ENCODE peak calls at places on chromosomes 1 and 21, in six cellular contexts. One of them, this sample, is unnamed.

GRCh38 chr1:66617362-66617761 is 83.4 kb downstream of the SGIP1 start:
- DNase-seq in T-helper 9 cell: no peak
- DNase-seq in HFF-Myc: no peak
- DNase-seq in stimulated activated naive CD8-positive, alpha-beta T cell treated with anti-CD3 and anti-CD28 coated beads, Interleukin-15, amount 100 ng/mL, for 72 hours: no peak
- DNase-seq in activated naive CD8-positive, alpha-beta T cell treated with anti-CD3 and anti-CD28 coated beads, Interleukin-2, amount 50 U/mL, for 16 hours: no peak
- DNase-seq in ACHN: no peak
- DNase-seq in this sample: no peak

GRCh38 chr21:15112858-15113257 is 48.1 kb upstream of the NRIP1 start:
- DNase-seq in T-helper 9 cell: no peak
- DNase-seq in HFF-Myc: no peak
- DNase-seq in stimulated activated naive CD8-positive, alpha-beta T cell treated with anti-CD3 and anti-CD28 coated beads, Interleukin-15, amount 100 ng/mL, for 72 hours: no peak
- DNase-seq in activated naive CD8-positive, alpha-beta T cell treated with anti-CD3 and anti-CD28 coated beads, Interleukin-2, amount 50 U/mL, for 16 hours: no peak
- DNase-seq in ACHN: no peak
- DNase-seq in this sample: no peak

GRCh38 chr1:27138927-27139326 is 16.0 kb downstream of the SLC9A1 start:
- DNase-seq in T-helper 9 cell: no peak
- DNase-seq in HFF-Myc: no peak
- DNase-seq in stimulated activated naive CD8-positive, alpha-beta T cell treated with anti-CD3 and anti-CD28 coated beads, Interleukin-15, amount 100 ng/mL, for 72 hours: no peak
- DNase-seq in activated naive CD8-positive, alpha-beta T cell treated with anti-CD3 and anti-CD28 coated beads, Interleukin-2, amount 50 U/mL, for 16 hours: no peak
- DNase-seq in ACHN: no peak
- DNase-seq in this sample: no peak

GRCh38 chr21:20186186-20186585 is 812.0 kb upstream of the NCAM2 start:
- DNase-seq in T-helper 9 cell: no peak
- DNase-seq in HFF-Myc: no peak
- DNase-seq in stimulated activated naive CD8-positive, alpha-beta T cell treated with anti-CD3 and anti-CD28 coated beads, Interleukin-15, amount 100 ng/mL, for 72 hours: no peak
- DNase-seq in activated naive CD8-positive, alpha-beta T cell treated with anti-CD3 and anti-CD28 coated beads, Interleukin-2, amount 50 U/mL, for 16 hours: no peak
- DNase-seq in ACHN: no peak
- DNase-seq in this sample: no peak

GRCh38 chr1:111372336-111372965 is 55.1 kb downstream of the OVGP1 start:
- DNase-seq in T-helper 9 cell: no peak
- DNase-seq in HFF-Myc: no peak
- DNase-seq in stimulated activated naive CD8-positive, alpha-beta T cell treated with anti-CD3 and anti-CD28 coated beads, Interleukin-15, amount 100 ng/mL, for 72 hours: no peak
- DNase-seq in activated naive CD8-positive, alpha-beta T cell treated with anti-CD3 and anti-CD28 coated beads, Interleukin-2, amount 50 U/mL, for 16 hours: no peak
- DNase-seq in ACHN: no peak
- DNase-seq in this sample: no peak

GRCh38 chr1:59595774-59596173 is 219.0 kb upstream of the HOOK1 start:
- DNase-seq in T-helper 9 cell: no peak
- DNase-seq in HFF-Myc: peak
- DNase-seq in stimulated activated naive CD8-positive, alpha-beta T cell treated with anti-CD3 and anti-CD28 coated beads, Interleukin-15, amount 100 ng/mL, for 72 hours: no peak
- DNase-seq in activated naive CD8-positive, alpha-beta T cell treated with anti-CD3 and anti-CD28 coated beads, Interleukin-2, amount 50 U/mL, for 16 hours: no peak
- DNase-seq in ACHN: no peak
- DNase-seq in this sample: no peak

GRCh38 chr1:223221686-223222085 is 78.6 kb upstream of the TLR5 start:
- DNase-seq in T-helper 9 cell: no peak
- DNase-seq in HFF-Myc: no peak
- DNase-seq in stimulated activated naive CD8-positive, alpha-beta T cell treated with anti-CD3 and anti-CD28 coated beads, Interleukin-15, amount 100 ng/mL, for 72 hours: no peak
- DNase-seq in activated naive CD8-positive, alpha-beta T cell treated with anti-CD3 and anti-CD28 coated beads, Interleukin-2, amount 50 U/mL, for 16 hours: no peak
- DNase-seq in ACHN: no peak
- DNase-seq in this sample: no peak

GRCh38 chr21:28299946-28300345 is 692.7 kb downstream of the LTN1 start:
- DNase-seq in T-helper 9 cell: no peak
- DNase-seq in HFF-Myc: no peak
- DNase-seq in stimulated activated naive CD8-positive, alpha-beta T cell treated with anti-CD3 and anti-CD28 coated beads, Interleukin-15, amount 100 ng/mL, for 72 hours: no peak
- DNase-seq in activated naive CD8-positive, alpha-beta T cell treated with anti-CD3 and anti-CD28 coated beads, Interleukin-2, amount 50 U/mL, for 16 hours: no peak
- DNase-seq in ACHN: no peak
- DNase-seq in this sample: no peak

GRCh38 chr1:207863893-207864535 is 46.9 kb downstream of the CD34 start:
- DNase-seq in T-helper 9 cell: no peak
- DNase-seq in HFF-Myc: no peak
- DNase-seq in stimulated activated naive CD8-positive, alpha-beta T cell treated with anti-CD3 and anti-CD28 coated beads, Interleukin-15, amount 100 ng/mL, for 72 hours: peak
- DNase-seq in activated naive CD8-positive, alpha-beta T cell treated with anti-CD3 and anti-CD28 coated beads, Interleukin-2, amount 50 U/mL, for 16 hours: no peak
- DNase-seq in ACHN: no peak
- DNase-seq in this sample: peak

GRCh38 chr1:180237850-180238476 is 7.9 kb downstream of the LHX4 start:
- DNase-seq in T-helper 9 cell: no peak
- DNase-seq in HFF-Myc: no peak
- DNase-seq in stimulated activated naive CD8-positive, alpha-beta T cell treated with anti-CD3 and anti-CD28 coated beads, Interleukin-15, amount 100 ng/mL, for 72 hours: no peak
- DNase-seq in activated naive CD8-positive, alpha-beta T cell treated with anti-CD3 and anti-CD28 coated beads, Interleukin-2, amount 50 U/mL, for 16 hours: no peak
- DNase-seq in ACHN: no peak
- DNase-seq in this sample: no peak

GRCh38 chr1:225506727-225507126 is 78.9 kb upstream of the LBR start:
- DNase-seq in T-helper 9 cell: no peak
- DNase-seq in HFF-Myc: no peak
- DNase-seq in stimulated activated naive CD8-positive, alpha-beta T cell treated with anti-CD3 and anti-CD28 coated beads, Interleukin-15, amount 100 ng/mL, for 72 hours: no peak
- DNase-seq in activated naive CD8-positive, alpha-beta T cell treated with anti-CD3 and anti-CD28 coated beads, Interleukin-2, amount 50 U/mL, for 16 hours: no peak
- DNase-seq in ACHN: no peak
- DNase-seq in this sample: no peak

GRCh38 chr1:33606272-33606671 is 133.8 kb downstream of the ZSCAN20 start:
- DNase-seq in T-helper 9 cell: no peak
- DNase-seq in HFF-Myc: no peak
- DNase-seq in stimulated activated naive CD8-positive, alpha-beta T cell treated with anti-CD3 and anti-CD28 coated beads, Interleukin-15, amount 100 ng/mL, for 72 hours: no peak
- DNase-seq in activated naive CD8-positive, alpha-beta T cell treated with anti-CD3 and anti-CD28 coated beads, Interleukin-2, amount 50 U/mL, for 16 hours: no peak
- DNase-seq in ACHN: no peak
- DNase-seq in this sample: no peak

GRCh38 chr1:88490676-88491075 is 193.4 kb upstream of the PKN2 start:
- DNase-seq in T-helper 9 cell: no peak
- DNase-seq in HFF-Myc: no peak
- DNase-seq in stimulated activated naive CD8-positive, alpha-beta T cell treated with anti-CD3 and anti-CD28 coated beads, Interleukin-15, amount 100 ng/mL, for 72 hours: no peak
- DNase-seq in activated naive CD8-positive, alpha-beta T cell treated with anti-CD3 and anti-CD28 coated beads, Interleukin-2, amount 50 U/mL, for 16 hours: no peak
- DNase-seq in ACHN: no peak
- DNase-seq in this sample: no peak

GRCh38 chr1:93692451-93692861 is 10.8 kb upstream of the BCAR3 start:
- DNase-seq in T-helper 9 cell: no peak
- DNase-seq in HFF-Myc: no peak
- DNase-seq in stimulated activated naive CD8-positive, alpha-beta T cell treated with anti-CD3 and anti-CD28 coated beads, Interleukin-15, amount 100 ng/mL, for 72 hours: no peak
- DNase-seq in activated naive CD8-positive, alpha-beta T cell treated with anti-CD3 and anti-CD28 coated beads, Interleukin-2, amount 50 U/mL, for 16 hours: no peak
- DNase-seq in ACHN: peak
- DNase-seq in this sample: no peak

GRCh38 chr1:121546830-121547680 is 362.3 kb downstream of the SRGAP2C start:
- DNase-seq in T-helper 9 cell: no peak
- DNase-seq in HFF-Myc: no peak
- DNase-seq in stimulated activated naive CD8-positive, alpha-beta T cell treated with anti-CD3 and anti-CD28 coated beads, Interleukin-15, amount 100 ng/mL, for 72 hours: no peak
- DNase-seq in activated naive CD8-positive, alpha-beta T cell treated with anti-CD3 and anti-CD28 coated beads, Interleukin-2, amount 50 U/mL, for 16 hours: no peak
- DNase-seq in ACHN: no peak
- DNase-seq in this sample: no peak

GRCh38 chr1:226912587-226913176 is 27.4 kb upstream of the COQ8A start:
- DNase-seq in T-helper 9 cell: no peak
- DNase-seq in HFF-Myc: no peak
- DNase-seq in stimulated activated naive CD8-positive, alpha-beta T cell treated with anti-CD3 and anti-CD28 coated beads, Interleukin-15, amount 100 ng/mL, for 72 hours: peak
- DNase-seq in activated naive CD8-positive, alpha-beta T cell treated with anti-CD3 and anti-CD28 coated beads, Interleukin-2, amount 50 U/mL, for 16 hours: no peak
- DNase-seq in ACHN: no peak
- DNase-seq in this sample: peak

GRCh38 chr1:192788184-192788583 is 20.7 kb upstream of the RGS2 start:
- DNase-seq in T-helper 9 cell: no peak
- DNase-seq in HFF-Myc: no peak
- DNase-seq in stimulated activated naive CD8-positive, alpha-beta T cell treated with anti-CD3 and anti-CD28 coated beads, Interleukin-15, amount 100 ng/mL, for 72 hours: no peak
- DNase-seq in activated naive CD8-positive, alpha-beta T cell treated with anti-CD3 and anti-CD28 coated beads, Interleukin-2, amount 50 U/mL, for 16 hours: no peak
- DNase-seq in ACHN: peak
- DNase-seq in this sample: no peak

GRCh38 chr1:115706774-115707425 is 61.6 kb downstream of the CASQ2 start:
- DNase-seq in T-helper 9 cell: no peak
- DNase-seq in HFF-Myc: no peak
- DNase-seq in stimulated activated naive CD8-positive, alpha-beta T cell treated with anti-CD3 and anti-CD28 coated beads, Interleukin-15, amount 100 ng/mL, for 72 hours: no peak
- DNase-seq in activated naive CD8-positive, alpha-beta T cell treated with anti-CD3 and anti-CD28 coated beads, Interleukin-2, amount 50 U/mL, for 16 hours: no peak
- DNase-seq in ACHN: peak
- DNase-seq in this sample: no peak

GRCh38 chr1:229514578-229515275 is 6.6 kb upstream of the NUP133 start:
- DNase-seq in T-helper 9 cell: peak
- DNase-seq in HFF-Myc: peak
- DNase-seq in stimulated activated naive CD8-positive, alpha-beta T cell treated with anti-CD3 and anti-CD28 coated beads, Interleukin-15, amount 100 ng/mL, for 72 hours: peak
- DNase-seq in activated naive CD8-positive, alpha-beta T cell treated with anti-CD3 and anti-CD28 coated beads, Interleukin-2, amount 50 U/mL, for 16 hours: no peak
- DNase-seq in ACHN: peak
- DNase-seq in this sample: peak

GRCh38 chr1:86500731-86501130 is 32.0 kb downstream of the CLCA1 start:
- DNase-seq in T-helper 9 cell: no peak
- DNase-seq in HFF-Myc: no peak
- DNase-seq in stimulated activated naive CD8-positive, alpha-beta T cell treated with anti-CD3 and anti-CD28 coated beads, Interleukin-15, amount 100 ng/mL, for 72 hours: no peak
- DNase-seq in activated naive CD8-positive, alpha-beta T cell treated with anti-CD3 and anti-CD28 coated beads, Interleukin-2, amount 50 U/mL, for 16 hours: no peak
- DNase-seq in ACHN: no peak
- DNase-seq in this sample: no peak

GRCh38 chr1:2610036-2610720 is 22.6 kb downstream of the MMEL1 start:
- DNase-seq in T-helper 9 cell: no peak
- DNase-seq in HFF-Myc: no peak
- DNase-seq in stimulated activated naive CD8-positive, alpha-beta T cell treated with anti-CD3 and anti-CD28 coated beads, Interleukin-15, amount 100 ng/mL, for 72 hours: no peak
- DNase-seq in activated naive CD8-positive, alpha-beta T cell treated with anti-CD3 and anti-CD28 coated beads, Interleukin-2, amount 50 U/mL, for 16 hours: no peak
- DNase-seq in ACHN: peak
- DNase-seq in this sample: no peak

GRCh38 chr1:109931189-109931672 is 20.6 kb downstream of the CSF1 start:
- DNase-seq in T-helper 9 cell: no peak
- DNase-seq in HFF-Myc: no peak
- DNase-seq in stimulated activated naive CD8-positive, alpha-beta T cell treated with anti-CD3 and anti-CD28 coated beads, Interleukin-15, amount 100 ng/mL, for 72 hours: no peak
- DNase-seq in activated naive CD8-positive, alpha-beta T cell treated with anti-CD3 and anti-CD28 coated beads, Interleukin-2, amount 50 U/mL, for 16 hours: no peak
- DNase-seq in ACHN: peak
- DNase-seq in this sample: no peak

GRCh38 chr1:154420172-154420571 is 15.0 kb downstream of the IL6R start:
- DNase-seq in T-helper 9 cell: no peak
- DNase-seq in HFF-Myc: peak
- DNase-seq in stimulated activated naive CD8-positive, alpha-beta T cell treated with anti-CD3 and anti-CD28 coated beads, Interleukin-15, amount 100 ng/mL, for 72 hours: peak
- DNase-seq in activated naive CD8-positive, alpha-beta T cell treated with anti-CD3 and anti-CD28 coated beads, Interleukin-2, amount 50 U/mL, for 16 hours: no peak
- DNase-seq in ACHN: peak
- DNase-seq in this sample: no peak